ENCODE peak calls at places on chromosomes 4 and X, in six cellular contexts. M, O, L, F, Q and W are unnamed samples.

GRCh38 chr4:134627386-134627785 is 425.8 kb upstream of the PABPC4L start:
- DNase-seq in L (no peak), M (no peak), Q (no peak), F (no peak), O (no peak), W (no peak)

GRCh38 chr4:9859774-9860173 is 78.3 kb downstream of the DRD5 start:
- DNase-seq in L (no peak), O (no peak), F (no peak), M (no peak), Q (no peak), W (no peak)

GRCh38 chr4:144687466-144687865 is 41.5 kb downstream of the HHIP start:
- DNase-seq in L (no peak), O (no peak), Q (peak; percentile 42), F (no peak), M (no peak), W (peak; percentile 51)

GRCh38 chrX:153911798-153912197 is 7.3 kb downstream of the AVPR2 start:
- DNase-seq in Q (no peak), M (no peak), O (no peak), L (no peak), F (no peak), W (no peak)

GRCh38 chr4:17680985-17681920 is 66.8 kb downstream of the MED28 start:
- DNase-seq in O (no peak), L (no peak), M (no peak), Q (no peak), F (no peak), W (no peak)

GRCh38 chrX:45788941-45789348 is 588.3 kb upstream of the DIPK2B start:
- DNase-seq in Q (peak; percentile 72), F (no peak), L (peak; percentile 56), O (peak; percentile 52), M (no peak), W (no peak)

GRCh38 chr4:103021120-103021519 is 1.6 kb upstream of the SLC9B1 start:
- DNase-seq in M (no peak), O (no peak), Q (no peak), L (no peak), F (no peak), W (no peak)

GRCh38 chr4:85302193-85302736 is 172.7 kb upstream of the ARHGAP24 start:
- DNase-seq in F (no peak), O (no peak), L (no peak), M (no peak), Q (no peak), W (no peak)

GRCh38 chrX:152479525-152479924 is 28.4 kb upstream of the GABRA3 start:
- DNase-seq in L (no peak), O (no peak), F (no peak), Q (no peak), M (no peak), W (no peak)

GRCh38 chr4:11954093-11954492 is 525.4 kb upstream of the HS3ST1 start:
- DNase-seq in F (no peak), M (peak; percentile 15), Q (peak; percentile 59), L (peak; percentile 18), O (no peak), W (no peak)

GRCh38 chr4:37644962-37645361 is 41.2 kb downstream of the RELL1 start:
- DNase-seq in Q (peak; percentile 93), L (no peak), M (peak; percentile 59), F (no peak), O (peak; percentile 91), W (peak; percentile 51)

GRCh38 chrX:55187281-55187680 is 32.9 kb upstream of the PAGE5 start:
- DNase-seq in Q (no peak), F (no peak), O (no peak), M (no peak), L (peak; percentile 19), W (no peak)

GRCh38 chr4:52963976-52964375 is 101.9 kb downstream of the RASL11B start:
- DNase-seq in F (no peak), L (no peak), Q (no peak), M (no peak), O (no peak), W (no peak)

GRCh38 chr4:3307486-3307885 is 14.7 kb downstream of the RGS12 start:
- DNase-seq in M (no peak), F (peak; percentile 76), O (no peak), L (no peak), Q (no peak), W (no peak)

GRCh38 chrX:63466690-63467089 is 115.6 kb upstream of the SPIN4 start:
- DNase-seq in L (no peak), Q (peak; percentile 53), O (no peak), F (no peak), M (no peak), W (no peak)

GRCh38 chrX:16444353-16444752 is 205.6 kb upstream of the S100G start:
- DNase-seq in O (peak; percentile 89), L (no peak), Q (peak; percentile 74), F (no peak), M (no peak), W (no peak)

GRCh38 chr4:2333356-2333841 is 71.5 kb upstream of the MXD4 start:
- DNase-seq in O (no peak), L (no peak), F (no peak), Q (no peak), M (no peak), W (no peak)

GRCh38 chrX:38342853-38343778 is 9.3 kb upstream of the OTC start:
- DNase-seq in M (peak; percentile 24), L (no peak), F (no peak), O (no peak), Q (no peak), W (no peak)

GRCh38 chr4:48388504-48389154 is 47.3 kb downstream of the SLAIN2 start:
- DNase-seq in M (peak; percentile 1), O (peak; percentile 74), Q (peak; percentile 67), F (no peak), L (peak; percentile 37), W (peak; percentile 34)

GRCh38 chrX:49673394-49673793 is 22.4 kb downstream of the PAGE1 start:
- DNase-seq in M (no peak), O (no peak), F (no peak), L (no peak), Q (no peak), W (no peak)

GRCh38 chr4:54661686-54662085 is 3.9 kb downstream of the KIT start:
- DNase-seq in O (peak; percentile 92), L (peak; percentile 91), F (no peak), M (no peak), Q (peak; percentile 91), W (peak; percentile 82)

GRCh38 chr4:82138376-82138775 is 235.4 kb downstream of the HNRNPD start:
- DNase-seq in M (peak; percentile 5), Q (no peak), O (peak; percentile 0), L (peak; percentile 15), F (no peak), W (no peak)

GRCh38 chrX:57417827-57418226 is 131.3 kb downstream of the FAAH2 start:
- DNase-seq in M (no peak), F (no peak), Q (no peak), L (no peak), O (no peak), W (no peak)

GRCh38 chr4:131002132-131002531 is 1906.2 kb downstream of the C4orf33 start:
- DNase-seq in M (no peak), L (peak; percentile 20), F (no peak), Q (no peak), O (no peak), W (no peak)

GRCh38 chr4:61866357-61867030 is 666.4 kb downstream of the ADGRL3 start:
- DNase-seq in M (no peak), F (no peak), O (no peak), Q (no peak), L (no peak), W (no peak)

GRCh38 chr4:107380190-107380589 is 339.8 kb downstream of the PAPSS1 start:
- DNase-seq in L (no peak), F (no peak), M (no peak), O (no peak), Q (no peak), W (no peak)

GRCh38 chr4:107379054-107379869 is 340.8 kb downstream of the PAPSS1 start:
- DNase-seq in M (no peak), F (no peak), Q (peak; percentile 37), L (peak; percentile 64), O (peak; percentile 47), W (peak; percentile 37)

GRCh38 chr4:107376293-107376692 is 340.2 kb upstream of the DKK2 start:
- DNase-seq in F (no peak), L (no peak), M (no peak), Q (no peak), O (no peak), W (no peak)

GRCh38 chr4:107380836-107381438 is 339.1 kb downstream of the PAPSS1 start:
- DNase-seq in L (no peak), F (no peak), O (no peak), Q (no peak), M (peak; percentile 2), W (no peak)
- TF ChIP-seq CTCF in L (no peak), F (no peak), O (no peak), Q (no peak), M (no peak), W (no peak)

DNA sequence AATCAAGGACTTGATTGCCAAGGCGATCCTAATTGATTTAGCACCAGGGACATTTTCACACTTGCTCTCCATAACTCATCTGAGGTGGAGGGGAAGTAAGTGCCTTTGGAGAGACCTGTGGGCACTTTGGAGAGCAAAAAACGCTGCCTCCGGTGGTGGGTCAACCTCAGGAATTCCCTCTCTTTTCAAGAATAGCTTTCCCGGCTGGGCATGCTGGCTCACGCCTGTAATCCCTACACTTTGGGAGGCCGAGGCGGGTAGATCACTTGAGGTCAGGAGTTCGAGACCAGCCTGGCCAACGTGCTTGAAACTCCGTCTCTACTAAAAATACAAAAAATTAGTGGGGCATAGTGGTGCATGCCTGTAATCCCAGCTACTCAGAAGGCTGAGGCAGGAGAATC is 49.2 kb downstream of the PRPS1 start:
- DNase-seq in F (peak; percentile 72), L (peak; percentile 55), Q (peak; percentile 49), M (no peak), O (no peak), W (peak; percentile 58)
- TF ChIP-seq CTCF in F (no peak), L (no peak), Q (no peak), M (no peak), O (no peak), W (no peak)

DNA sequence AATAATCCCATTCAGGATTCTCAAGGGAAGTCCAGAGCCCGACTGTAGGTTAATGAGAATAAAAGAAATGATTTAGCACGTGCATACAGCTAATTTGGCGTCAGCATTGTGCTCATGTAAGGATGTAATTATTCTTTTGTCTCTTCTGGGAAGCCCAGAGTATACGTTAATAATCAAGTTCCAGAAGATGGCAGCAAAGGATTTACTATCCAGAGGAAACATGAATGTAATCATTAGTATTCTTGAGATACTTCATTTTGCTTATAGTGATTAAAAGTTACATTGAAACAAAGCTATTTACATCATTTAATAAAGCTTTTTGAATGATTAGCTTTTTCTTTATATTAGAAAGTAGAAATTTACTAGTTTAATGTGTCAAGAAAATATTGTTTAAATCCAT is 27.1 kb upstream of the MAP9 start:
- DNase-seq in L (peak; percentile 44), M (peak; percentile 40), Q (peak; percentile 70), O (peak; percentile 72), F (no peak), W (peak; percentile 54)
- TF ChIP-seq CTCF in L (peak; percentile 75), M (peak; percentile 53), Q (peak; percentile 10), O (peak; percentile 72), F (no peak), W (peak; percentile 29)

DNA sequence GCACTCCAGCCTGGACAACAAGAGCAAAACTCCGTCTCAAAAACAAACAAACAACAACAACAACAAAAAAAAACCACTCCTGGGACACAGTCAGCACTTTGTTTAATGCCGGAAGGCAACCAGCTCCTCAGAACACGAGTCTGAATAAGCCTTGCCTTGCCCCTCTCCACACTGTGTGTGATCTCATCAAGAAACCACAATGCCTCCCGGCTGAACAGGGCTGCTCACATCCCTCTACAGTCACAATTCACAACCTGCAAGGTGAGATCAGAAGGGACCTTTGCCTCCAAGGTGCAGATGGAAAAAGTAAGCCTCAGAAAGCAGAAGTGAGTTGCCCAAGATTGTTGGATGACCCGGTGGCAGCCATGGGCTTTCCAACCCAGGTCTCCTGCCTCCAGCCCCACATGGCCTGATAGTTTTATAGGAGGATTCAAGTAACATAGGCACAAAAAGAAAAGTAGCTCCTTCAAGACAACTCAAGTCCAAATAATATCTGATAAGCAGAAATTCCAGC is 80.8 kb downstream of the JAKMIP1 start:
- DNase-seq in O (no peak), M (no peak), F (peak; percentile 28), L (peak; percentile 17), Q (no peak), W (no peak)
- TF ChIP-seq CTCF in O (no peak), M (no peak), F (no peak), L (no peak), Q (no peak), W (no peak)